ENCODE peak calls at places on chromosome 20, in four cellular contexts. E is IMR-90, Y is GM12878, U is K562. M is an unnamed sample.

GRCh38 chr20:19978511-19979210 is 38.5 kb upstream of the NAA20 start:
- DNase-seq in E (no peak), Y (no peak), U (no peak), M (no peak)

GRCh38 chr20:63968928-63969760 is 586 bp downstream of the ZNF512B start:
- DNase-seq in Y (no peak), E (no peak), U (peak), M (no peak)

GRCh38 chr20:63025534-63026331 is 19.0 kb upstream of the BHLHE23 start:
- DNase-seq in Y (no peak), E (peak), U (no peak), M (no peak)

GRCh38 chr20:50442526-50442925 is 67.7 kb upstream of the PTPN1 start:
- DNase-seq in Y (no peak), U (no peak), E (no peak), M (no peak)

GRCh38 chr20:542777-543368 is 717 bp downstream of the CSNK2A1 start:
- DNase-seq in U (no peak), E (no peak), Y (no peak), M (peak)

GRCh38 chr20:45685896-45686295 is 15.9 kb upstream of the WFDC11 start:
- DNase-seq in Y (no peak), E (no peak), U (no peak), M (peak)

GRCh38 chr20:51412333-51412761 is 130.2 kb downstream of the NFATC2 start:
- DNase-seq in U (no peak), Y (no peak), E (peak), M (no peak)

GRCh38 chr20:23018941-23019340 is 16.2 kb upstream of the SSTR4 start:
- DNase-seq in Y (no peak), U (no peak), E (no peak), M (no peak)

GRCh38 chr20:64077876-64078551 is 1.3 kb downstream of the RGS19 start:
- DNase-seq in Y (no peak), U (no peak), E (no peak), M (no peak)

GRCh38 chr20:58818585-58819285 is 32.0 kb downstream of the GNAS-AS1 start:
- DNase-seq in E (peak), U (no peak), Y (peak), M (no peak)

GRCh38 chr20:33477386-33478234 is 12.3 kb upstream of the CBFA2T2 start:
- DNase-seq in U (no peak), Y (no peak), E (no peak), M (no peak)

GRCh38 chr20:35891375-35891774 is 62.9 kb downstream of the SCAND1 start:
- DNase-seq in U (no peak), E (peak), Y (no peak), M (no peak)

GRCh38 chr20:41249371-41249770 is 68.2 kb downstream of the ZHX3 start:
- DNase-seq in Y (no peak), U (no peak), E (peak), M (peak)

GRCh38 chr20:59835448-59836395 is 97.7 kb downstream of the SYCP2 start:
- DNase-seq in U (no peak), E (peak), Y (no peak), M (no peak)

DNA sequence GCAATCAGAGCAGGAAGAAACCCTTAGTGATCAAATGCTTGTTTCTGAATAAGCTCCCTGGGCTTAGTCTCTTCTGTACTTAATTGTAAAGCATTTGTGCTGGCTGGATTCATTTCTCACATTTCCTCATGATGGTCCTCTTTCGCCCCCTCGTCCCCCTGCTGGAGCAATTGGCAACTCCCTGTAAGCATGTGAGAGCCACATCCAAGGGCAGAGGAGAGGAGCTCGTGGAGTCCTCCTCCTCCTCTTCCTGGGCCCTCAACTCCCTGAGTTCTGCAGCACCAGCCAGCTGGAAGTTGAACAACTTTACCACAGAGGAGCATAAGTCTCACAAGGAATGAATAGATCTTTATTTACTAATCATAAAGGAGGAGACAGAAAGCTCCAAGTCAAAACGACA is 12.6 kb downstream of the ANKEF1 start:
- DNase-seq in U (no peak), Y (no peak), E (peak), M (peak)
- TF ChIP-seq RCOR1 in U (no peak), Y (no peak), E (no peak), M (no peak)

GRCh38 chr20:15977758-15978157 is 595.5 kb downstream of the KIF16B start:
- DNase-seq in Y (no peak), E (no peak), U (no peak), M (no peak)

GRCh38 chr20:15977026-15977425 is 596.2 kb downstream of the KIF16B start:
- DNase-seq in E (no peak), U (no peak), Y (no peak), M (no peak)

DNA sequence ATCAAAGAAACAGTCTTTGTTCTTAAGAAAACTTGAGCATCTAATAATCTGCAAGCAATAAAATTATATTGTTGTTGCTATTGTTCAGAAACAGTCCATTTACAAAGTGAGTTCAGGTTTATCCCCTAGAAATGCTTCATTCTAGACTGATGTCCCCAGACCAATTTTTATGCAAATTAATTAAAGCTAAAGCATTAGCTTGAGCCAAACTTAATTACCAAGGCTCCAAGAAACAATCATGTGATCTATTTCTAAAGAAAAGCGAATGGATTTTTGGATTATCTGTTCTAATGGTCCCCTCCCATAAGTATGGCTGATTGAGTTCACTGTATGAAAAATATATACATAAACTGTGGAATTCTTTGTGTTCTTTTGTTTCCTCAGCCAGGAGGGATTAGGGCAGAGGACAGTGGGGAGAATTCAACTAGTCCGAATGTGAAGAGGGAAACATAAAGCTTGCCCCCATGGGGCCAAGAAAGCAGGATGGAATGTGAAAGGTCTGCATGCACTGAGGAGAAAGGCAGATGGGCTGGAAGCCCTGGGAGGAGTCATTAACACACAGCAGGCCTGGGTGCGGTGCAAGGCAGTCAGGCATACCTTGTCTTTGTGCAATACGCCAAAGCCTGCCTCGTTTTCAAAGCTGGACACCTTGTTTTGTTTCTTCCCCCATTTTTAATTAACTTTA is 597.1 kb downstream of the KIF16B start:
- DNase-seq in Y (no peak), U (no peak), E (no peak), M (no peak)
- TF ChIP-seq CEBPB in Y (no peak), U (no peak), E (no peak), M (no peak)

GRCh38 chr20:14583413-14583812 is 246.0 kb upstream of the FLRT3 start:
- DNase-seq in U (no peak), E (peak), Y (no peak), M (peak)
- TF ChIP-seq RCOR1 in U (no peak), E (no peak), Y (no peak), M (no peak)

DNA sequence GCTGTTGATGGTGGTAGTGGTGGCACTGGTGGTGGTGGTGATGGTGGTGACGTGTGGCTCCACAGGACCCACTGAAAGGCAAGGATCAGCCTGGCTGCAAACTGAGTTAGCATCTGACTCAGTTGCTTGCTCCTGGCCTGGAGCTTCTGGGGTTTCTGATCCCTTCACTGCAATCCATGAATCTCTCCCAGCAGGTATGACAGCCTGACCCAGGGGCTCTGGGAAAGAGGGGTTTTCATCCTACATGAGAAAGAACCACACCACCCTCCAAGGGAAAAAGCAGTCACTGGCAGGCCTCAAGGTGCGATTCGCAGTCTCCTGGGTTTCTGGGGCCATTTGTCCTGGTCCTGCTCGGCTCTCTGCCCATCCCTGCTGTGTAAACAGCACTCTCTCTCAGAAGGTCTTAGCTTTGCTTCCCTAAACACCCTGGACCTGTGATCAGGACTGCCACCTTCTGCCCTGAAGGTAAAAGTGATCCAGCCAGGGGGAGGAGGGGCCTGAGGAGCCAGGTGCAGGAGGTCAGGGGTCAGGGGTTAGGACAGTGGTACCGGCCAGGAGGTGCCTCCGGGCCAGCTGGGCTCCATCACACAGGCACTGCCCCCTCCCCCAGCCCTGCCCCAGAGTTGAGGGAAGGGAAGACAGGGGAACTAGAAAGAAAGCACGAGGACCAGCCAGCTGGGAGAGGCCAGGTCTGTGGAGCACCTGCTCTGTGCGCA is 152.0 kb downstream of the BMP7 start:
- DNase-seq in U (no peak), E (no peak), Y (no peak), M (no peak)
- TF ChIP-seq CEBPB in U (no peak), E (no peak), Y (no peak), M (no peak)

DNA sequence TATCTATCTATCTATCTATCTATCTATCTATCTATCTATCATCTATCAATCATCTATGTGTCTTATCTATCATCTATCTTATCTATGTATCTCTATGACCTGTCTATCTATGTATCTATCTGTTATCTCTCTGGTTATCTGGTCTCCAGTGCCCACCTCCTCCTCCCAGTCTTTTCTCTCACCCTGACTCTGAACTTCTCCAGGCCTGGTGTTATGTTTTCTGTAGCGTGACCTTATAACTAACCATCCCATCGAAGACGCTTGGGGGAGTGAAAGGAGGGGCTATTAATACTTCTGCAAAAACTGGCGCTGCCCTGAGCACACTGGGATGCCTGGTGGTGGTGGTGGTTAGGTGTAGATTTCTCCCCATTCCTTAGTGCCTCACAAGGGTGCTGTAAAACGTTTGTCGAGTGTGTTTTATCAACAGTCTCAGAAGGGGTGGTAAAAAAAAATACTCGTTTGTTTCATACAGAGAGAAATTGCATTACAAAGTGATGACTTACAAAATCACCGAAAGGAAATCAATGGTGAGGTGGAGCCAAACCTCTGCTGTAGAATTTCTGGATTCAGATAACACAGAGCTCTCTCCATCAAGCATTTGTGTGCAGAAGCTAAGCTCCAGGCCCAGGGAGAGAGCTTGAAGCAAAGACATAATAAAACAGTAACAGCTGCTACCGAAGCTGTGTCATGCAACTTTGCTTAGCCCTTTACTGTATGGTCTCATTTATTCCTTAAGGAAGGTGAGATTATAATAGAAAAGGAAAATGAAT is 156.1 kb downstream of the BCAS1 start:
- DNase-seq in E (peak), U (no peak), Y (no peak), M (no peak)
- TF ChIP-seq RCOR1 in E (no peak), U (no peak), Y (no peak), M (no peak)

GRCh38 chr20:25984933-25985332 is 288.3 kb upstream of the ZNF337 start:
- DNase-seq in Y (no peak), U (peak), E (peak), M (no peak)
- TF ChIP-seq CEBPB in Y (no peak), U (no peak), E (no peak), M (no peak)

GRCh38 chr20:18796282-18796833 is 17.2 kb upstream of the SCP2D1 start:
- DNase-seq in E (no peak), Y (no peak), U (no peak), M (no peak)
- TF ChIP-seq RCOR1 in E (no peak), Y (no peak), U (no peak), M (no peak)

GRCh38 chr20:43909720-43910119 is 4.9 kb upstream of the TOX2 start:
- DNase-seq in U (no peak), E (no peak), Y (no peak), M (no peak)

GRCh38 chr20:43909211-43909610 is 5.4 kb upstream of the TOX2 start:
- DNase-seq in E (no peak), U (no peak), Y (no peak), M (no peak)

GRCh38 chr20:43913291-43914025 is 1.2 kb upstream of the TOX2 start:
- DNase-seq in Y (no peak), U (no peak), E (no peak), M (no peak)

GRCh38 chr20:43911066-43911465 is 3.6 kb upstream of the TOX2 start:
- DNase-seq in Y (no peak), U (no peak), E (peak), M (peak)

GRCh38 chr20:43910564-43910963 is 4.1 kb upstream of the TOX2 start:
- DNase-seq in U (no peak), E (no peak), Y (no peak), M (no peak)
- TF ChIP-seq CEBPB in U (no peak), E (no peak), Y (no peak), M (no peak)

GRCh38 chr20:61123286-61123685 is 128.8 kb upstream of the CDH4 start:
- DNase-seq in E (no peak), U (no peak), Y (no peak), M (no peak)

GRCh38 chr20:61121661-61122060 is 130.4 kb upstream of the CDH4 start:
- DNase-seq in E (no peak), U (no peak), Y (no peak), M (no peak)

GRCh38 chr20:61119263-61119662 is 132.8 kb upstream of the CDH4 start:
- DNase-seq in E (no peak), U (no peak), Y (no peak), M (no peak)

GRCh38 chr20:61118429-61119224 is 133.4 kb upstream of the CDH4 start:
- DNase-seq in U (no peak), E (peak), Y (no peak), M (peak)

GRCh38 chr20:61120595-61121515 is 131.2 kb upstream of the CDH4 start:
- DNase-seq in Y (no peak), E (peak), U (no peak), M (no peak)
- TF ChIP-seq RCOR1 in Y (no peak), E (no peak), U (no peak), M (no peak)

M was measured in A549.